ENCODE peak calls at places on chromosomes 12 and 14, in eight cellular contexts. C is neural progenitor cell, M is tibial artery, P is fibroblast of the aortic adventitia, G is thyroid gland, S is GM13977, K is bronchial epithelial cell, E is heart left ventricle. J is an unnamed sample.

GRCh38 chr12:237026-237815 is 23.3 kb upstream of the SLC6A12 start:
- DNase-seq in C (no peak), M (peak; percentile 5), P (no peak), G (no peak), S (no peak), K (no peak), E (no peak), J (no peak)

GRCh38 chr14:69827560-69827959 is 30.5 kb upstream of the SLC10A1 start:
- DNase-seq in C (no peak), M (no peak), P (no peak), G (no peak), S (no peak), K (peak; percentile 96), E (no peak), J (peak; percentile 94)

GRCh38 chr14:103427485-103428443 is 42.5 kb downstream of the MARK3 start:
- DNase-seq in C (peak; percentile 8), M (no peak), P (peak; percentile 77), G (no peak), S (no peak), K (peak; percentile 55), E (peak; percentile 42), J (peak; percentile 41)

GRCh38 chr14:105229099-105229655 is 19.2 kb upstream of the BTBD6 start:
- DNase-seq in C (no peak), M (no peak), P (no peak), G (no peak), S (no peak), K (no peak), E (no peak), J (no peak)

GRCh38 chr14:103802353-103802752 is 45.0 kb downstream of the PPP1R13B start:
- DNase-seq in C (no peak), M (no peak), P (no peak), G (peak; percentile 70), S (no peak), K (peak; percentile 82), E (no peak), J (peak; percentile 97)

GRCh38 chr14:69669375-69669774 is 58.0 kb downstream of the SUSD6 start:
- DNase-seq in C (no peak), M (no peak), P (no peak), G (no peak), S (no peak), K (no peak), E (no peak), J (no peak)

GRCh38 chr12:51622564-51622963 is 31.5 kb downstream of the SCN8A start:
- DNase-seq in C (no peak), M (no peak), P (peak; percentile 35), G (no peak), S (no peak), K (no peak), E (no peak), J (no peak)

GRCh38 chr12:25997401-25997973 is 39.0 kb downstream of the RASSF8 start:
- DNase-seq in C (peak; percentile 41), M (no peak), P (peak; percentile 97), G (no peak), S (no peak), K (peak; percentile 65), E (no peak), J (peak; percentile 57)

GRCh38 chr12:104998423-104999346 is 12.6 kb downstream of the NOPCHAP1 start:
- DNase-seq in C (no peak), M (no peak), P (no peak), G (peak; percentile 88), S (no peak), K (no peak), E (no peak), J (no peak)

GRCh38 chr14:106691601-106692291 is 1165.4 kb downstream of the TMEM121 start:
- DNase-seq in C (no peak), M (no peak), P (no peak), G (no peak), S (peak; percentile 77), K (no peak), E (no peak), J (no peak)

GRCh38 chr12:18805516-18806248 is 67.8 kb downstream of the CAPZA3 start:
- DNase-seq in C (peak; percentile 51), M (no peak), P (no peak), G (no peak), S (no peak), K (no peak), E (no peak), J (no peak)

GRCh38 chr12:38771871-38772270 is 133.5 kb downstream of the CPNE8 start:
- DNase-seq in C (no peak), M (no peak), P (peak; percentile 6), G (no peak), S (peak; percentile 27), K (no peak), E (no peak), J (no peak)

GRCh38 chr12:56517854-56518253 is 3.8 kb upstream of the RBMS2 start:
- DNase-seq in C (no peak), M (no peak), P (no peak), G (no peak), S (no peak), K (peak; percentile 67), E (no peak), J (peak; percentile 82)

DNA sequence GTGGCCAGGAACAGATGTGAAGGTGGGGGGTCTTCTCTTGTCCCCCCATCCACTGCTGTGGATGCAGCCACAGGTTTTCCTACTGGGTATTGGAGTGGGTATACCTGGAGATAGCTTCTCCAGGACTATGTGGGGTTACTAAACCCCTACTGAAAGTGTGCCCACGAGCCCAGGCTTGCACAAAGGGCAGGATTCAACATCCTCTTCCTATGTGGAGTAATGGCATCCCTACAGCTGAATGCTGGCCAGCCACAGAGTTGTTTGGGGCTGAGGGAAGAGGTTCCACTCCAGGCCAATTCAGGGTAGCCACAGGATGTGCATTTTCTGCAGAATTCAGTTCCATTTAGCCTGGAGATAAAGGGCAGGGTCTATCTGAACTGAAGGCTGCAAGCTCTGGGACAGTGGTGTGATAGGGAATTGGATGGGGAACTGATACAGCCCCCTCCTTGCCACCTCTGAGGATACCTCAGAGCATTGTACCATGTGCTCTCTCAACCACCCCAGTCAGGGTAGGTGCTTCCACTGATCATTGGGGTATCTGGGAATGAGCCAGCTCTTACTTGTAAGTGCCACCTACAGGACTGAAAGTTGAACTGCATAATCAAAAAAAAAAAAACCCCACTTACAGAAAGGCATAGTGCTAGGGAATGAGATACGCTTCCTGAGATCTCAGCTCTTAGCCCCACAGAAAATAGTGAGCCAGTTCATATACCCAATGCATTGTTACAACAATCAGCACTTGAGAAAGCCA is 187.1 kb downstream of the KITLG start:
- DNase-seq in C (peak; percentile 40), M (no peak), P (no peak), G (no peak), S (no peak), K (peak; percentile 62), E (no peak), J (peak; percentile 62)
- TF ChIP-seq CTCF in C (peak; percentile 55), M (no peak), P (peak; percentile 22), G (no peak), S (peak; percentile 42), K (peak; percentile 49), E (no peak), J (peak; percentile 42)

GRCh38 chr12:47218191-47218654 is 138.5 kb upstream of the AMIGO2 start:
- DNase-seq in C (no peak), M (no peak), P (no peak), G (no peak), S (no peak), K (no peak), E (no peak), J (no peak)

GRCh38 chr12:47214771-47215170 is 135.0 kb upstream of the AMIGO2 start:
- DNase-seq in C (no peak), M (no peak), P (no peak), G (no peak), S (no peak), K (no peak), E (no peak), J (no peak)

GRCh38 chr12:47214001-47214619 is 134.4 kb upstream of the AMIGO2 start:
- DNase-seq in C (no peak), M (no peak), P (no peak), G (no peak), S (no peak), K (no peak), E (no peak), J (no peak)

GRCh38 chr12:47219243-47219642 is 139.5 kb upstream of the AMIGO2 start:
- DNase-seq in C (no peak), M (no peak), P (peak; percentile 61), G (no peak), S (no peak), K (peak; percentile 69), E (no peak), J (peak; percentile 72)

GRCh38 chr12:47216150-47216677 is 136.5 kb upstream of the AMIGO2 start:
- DNase-seq in C (no peak), M (no peak), P (no peak), G (no peak), S (no peak), K (no peak), E (no peak), J (no peak)
- TF ChIP-seq CTCF in C (no peak), M (no peak), P (no peak), G (no peak), S (no peak), K (no peak), E (no peak), J (no peak)

DNA sequence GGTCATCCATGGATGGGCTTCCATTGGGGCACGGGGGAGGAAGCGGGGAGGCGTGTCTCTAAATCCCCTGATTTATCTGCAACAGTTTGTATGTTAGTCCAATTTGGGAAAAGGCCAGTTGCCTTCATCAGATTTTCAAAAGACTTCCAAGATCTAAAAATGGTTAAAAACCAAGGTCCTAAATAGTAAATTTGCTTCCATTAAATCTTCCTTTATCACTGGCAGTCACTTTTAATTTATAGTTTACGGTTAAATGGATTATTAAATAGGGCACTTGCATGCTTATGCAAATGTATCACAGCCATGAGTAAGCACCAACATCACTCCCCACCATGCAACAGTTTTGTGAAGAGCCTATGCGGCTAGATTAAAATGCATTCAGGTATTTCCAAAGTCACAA is 108.1 kb upstream of the GPHB5 start:
- DNase-seq in C (no peak), M (no peak), P (no peak), G (no peak), S (no peak), K (no peak), E (no peak), J (no peak)
- TF ChIP-seq CTCF in C (no peak), M (no peak), P (no peak), G (no peak), S (no peak), K (no peak), E (no peak), J (no peak)

DNA sequence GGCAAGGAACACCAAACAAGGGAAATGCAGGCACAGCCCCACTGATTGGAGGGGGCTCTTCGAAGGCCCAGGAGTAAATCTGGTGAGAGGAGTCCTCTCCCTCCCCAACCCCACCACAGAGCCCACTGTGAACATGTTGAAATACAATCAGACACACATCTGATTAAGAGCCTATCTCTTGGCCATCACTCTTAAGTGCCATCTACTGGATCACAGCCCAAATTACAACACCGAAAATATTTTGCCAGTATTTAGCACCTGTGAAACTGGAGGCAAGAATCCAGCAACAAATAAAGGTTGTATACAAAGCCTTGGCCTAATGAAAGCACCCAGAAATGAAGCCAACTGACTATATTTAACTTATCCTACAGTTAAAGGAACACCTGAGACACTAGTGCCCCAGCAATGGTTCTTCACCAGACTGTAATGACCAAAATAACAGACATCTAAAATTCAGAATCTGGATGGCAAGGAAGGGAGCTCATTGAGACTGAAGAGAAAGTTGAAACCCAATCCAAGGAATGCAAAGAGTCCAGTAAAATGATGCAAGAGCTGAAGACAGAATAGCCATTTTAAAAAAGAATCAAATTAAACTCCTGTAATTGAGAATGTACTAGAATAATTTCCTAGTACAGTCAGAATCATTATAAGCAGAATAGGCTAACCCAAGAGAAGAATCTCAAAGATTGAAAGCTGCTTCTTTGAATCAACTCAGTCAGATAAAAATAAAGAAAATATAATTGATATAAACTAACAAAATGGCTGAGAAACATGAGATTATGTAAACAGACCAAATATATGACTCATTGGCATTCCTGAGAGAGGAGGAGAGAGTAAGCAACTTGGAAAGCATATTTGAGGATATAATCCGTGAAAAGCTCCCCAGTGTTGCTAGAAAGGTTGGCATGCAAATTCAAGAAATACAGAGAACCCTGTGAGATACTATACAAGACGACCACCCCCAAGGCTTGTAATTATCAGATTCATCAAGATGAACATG is 1117.0 kb downstream of the FLRT2 start:
- DNase-seq in C (no peak), M (no peak), P (peak; percentile 3), G (no peak), S (no peak), K (peak; percentile 45), E (no peak), J (peak; percentile 57)
- TF ChIP-seq CTCF in C (peak; percentile 29), M (no peak), P (no peak), G (no peak), S (peak; percentile 27), K (no peak), E (no peak), J (peak; percentile 42)